ENCODE peak calls at places on chromosomes 2 and 18, in eight cellular contexts. J, Q, W, G, V, T, H and E are unnamed samples.

GRCh38 chr2:235908826-235909225 is 259.4 kb downstream of the GBX2 start:
- DNase-seq in V (no peak), J (no peak), T (no peak), G (no peak), W (no peak), H (peak; percentile 40), Q (no peak), E (no peak)

GRCh38 chr2:130263606-130264005 is 65.4 kb upstream of the TUBA3E start:
- DNase-seq in G (peak; percentile 59), H (no peak), Q (no peak), T (no peak), J (no peak), W (no peak), V (no peak), E (no peak)

GRCh38 chr2:20185176-20186022 is 39.5 kb downstream of the SDC1 start:
- DNase-seq in H (no peak), Q (peak; percentile 41), W (no peak), G (no peak), T (no peak), J (no peak), V (no peak), E (no peak)

GRCh38 chr2:72815655-72816268 is 10.1 kb downstream of the EXOC6B start:
- DNase-seq in T (no peak), W (no peak), G (no peak), Q (peak; percentile 86), H (no peak), J (no peak), V (peak; percentile 75), E (no peak)

GRCh38 chr2:52429740-52430139 is 1337.9 kb upstream of the CHAC2 start:
- DNase-seq in W (no peak), T (no peak), G (no peak), J (no peak), V (no peak), H (no peak), Q (no peak), E (no peak)

GRCh38 chr2:95353055-95353575 is 49.4 kb upstream of the FAHD2A start:
- DNase-seq in W (no peak), G (no peak), J (peak; percentile 25), Q (no peak), T (no peak), H (no peak), V (peak; percentile 17), E (no peak)

GRCh38 chr18:11673560-11673959 is 15.5 kb upstream of the GNAL start:
- DNase-seq in G (no peak), J (no peak), H (no peak), V (peak; percentile 12), T (no peak), Q (no peak), W (no peak), E (no peak)

GRCh38 chr2:1538663-1539062 is 125.4 kb downstream of the TPO start:
- DNase-seq in Q (peak; percentile 44), G (no peak), J (no peak), T (no peak), W (no peak), V (peak; percentile 77), H (no peak), E (no peak)

GRCh38 chr2:133497261-133497893 is 70.9 kb downstream of the NCKAP5 start:
- DNase-seq in H (no peak), T (no peak), G (no peak), Q (no peak), V (peak; percentile 35), J (no peak), W (no peak), E (no peak)

GRCh38 chr18:829432-829831 is 17.4 kb upstream of the YES1 start:
- DNase-seq in J (no peak), G (no peak), T (no peak), Q (no peak), V (no peak), H (no peak), W (no peak), E (no peak)

GRCh38 chr2:238505892-238506280 is 79.2 kb downstream of the ASB1 start:
- DNase-seq in V (no peak), H (no peak), T (no peak), G (no peak), Q (no peak), J (no peak), W (no peak), E (no peak)

GRCh38 chr2:64108842-64109241 is 35.4 kb downstream of the PELI1 start:
- DNase-seq in H (no peak), T (peak; percentile 24), G (no peak), J (no peak), Q (no peak), V (no peak), W (no peak), E (no peak)

GRCh38 chr2:45750484-45750883 is 99.0 kb downstream of the PRKCE start:
- DNase-seq in H (no peak), V (no peak), Q (no peak), J (no peak), T (no peak), G (no peak), W (no peak), E (no peak)

GRCh38 chr2:203999844-204000243 is 63.3 kb downstream of the ICOS start:
- DNase-seq in T (no peak), J (no peak), W (no peak), H (no peak), Q (no peak), G (no peak), V (no peak), E (no peak)

GRCh38 chr2:203998195-203998804 is 61.7 kb downstream of the ICOS start:
- DNase-seq in W (no peak), H (no peak), V (no peak), Q (peak; percentile 44), J (no peak), T (no peak), G (no peak), E (no peak)

GRCh38 chr2:203996692-203997091 is 60.1 kb downstream of the ICOS start:
- DNase-seq in H (no peak), G (no peak), V (no peak), W (no peak), T (no peak), J (no peak), Q (no peak), E (no peak)

GRCh38 chr2:203994735-203995134 is 58.2 kb downstream of the ICOS start:
- DNase-seq in V (no peak), W (no peak), H (no peak), J (no peak), Q (no peak), G (no peak), T (no peak), E (no peak)

DNA sequence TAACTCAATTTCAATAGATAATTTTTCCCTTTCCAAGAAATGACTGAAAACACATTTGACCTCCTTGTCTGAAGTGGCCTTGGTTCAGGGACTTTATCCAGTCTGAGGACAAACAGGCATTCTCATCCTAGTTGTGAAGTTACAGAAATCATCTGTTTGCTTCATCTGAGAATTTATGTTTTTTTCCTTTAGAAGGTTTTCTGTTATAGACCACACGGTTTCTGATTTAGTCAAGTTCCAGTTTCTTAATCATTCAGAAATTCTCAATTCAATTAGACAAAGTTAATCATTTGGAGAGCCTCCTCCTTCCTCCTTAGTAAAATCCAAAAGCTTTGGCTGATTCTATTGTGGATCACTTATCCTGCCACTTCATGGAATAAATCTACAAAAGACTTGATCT is 60.9 kb downstream of the ICOS start:
- DNase-seq in G (no peak), W (no peak), J (no peak), Q (no peak), H (no peak), T (no peak), V (no peak), E (no peak)
- TF ChIP-seq CTCF in G (no peak), W (no peak), J (no peak), Q (no peak), H (no peak), T (no peak), V (no peak), E (no peak)

DNA sequence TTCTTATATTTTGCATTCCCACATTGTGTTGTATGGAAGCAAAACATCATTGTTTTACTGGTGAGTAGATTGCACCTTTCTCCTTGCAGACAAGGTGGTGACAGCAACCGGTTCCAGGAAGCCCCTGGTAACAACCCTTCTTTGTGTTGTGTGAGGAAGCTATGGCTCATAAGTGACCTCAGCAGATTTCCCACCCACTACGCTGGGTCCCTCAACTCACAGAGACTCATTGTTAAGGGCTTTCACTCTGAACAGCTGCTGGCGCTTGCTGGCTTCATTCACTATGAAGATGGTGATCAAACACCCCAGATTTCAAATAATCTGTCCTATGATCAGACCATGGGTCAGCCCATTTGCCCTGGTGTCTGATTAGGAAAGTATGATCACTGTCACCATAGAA is 53.4 kb downstream of the WIPF1 start:
- DNase-seq in W (no peak), V (no peak), T (no peak), Q (no peak), J (no peak), H (no peak), G (no peak), E (no peak)
- TF ChIP-seq CTCF in W (no peak), V (no peak), T (no peak), Q (no peak), J (no peak), H (no peak), G (no peak), E (no peak)

GRCh38 chr2:217523246-217523645 is 479.5 kb downstream of the TNS1 start:
- DNase-seq in H (no peak), V (no peak), G (no peak), J (no peak), W (peak; percentile 53), Q (no peak), T (no peak), E (no peak)

GRCh38 chr2:217525076-217525475 is 477.7 kb downstream of the TNS1 start:
- DNase-seq in W (no peak), Q (no peak), V (no peak), G (no peak), H (no peak), J (no peak), T (no peak), E (no peak)

GRCh38 chr2:217530399-217531100 is 472.2 kb downstream of the TNS1 start:
- DNase-seq in V (no peak), J (no peak), T (no peak), G (no peak), Q (no peak), H (no peak), W (peak; percentile 17), E (no peak)

GRCh38 chr2:217529271-217529670 is 473.5 kb downstream of the TNS1 start:
- DNase-seq in J (no peak), Q (no peak), T (no peak), G (no peak), W (no peak), H (no peak), V (no peak), E (no peak)

GRCh38 chr2:217527586-217528202 is 475.1 kb downstream of the TNS1 start:
- DNase-seq in W (no peak), T (no peak), V (no peak), J (no peak), G (no peak), H (no peak), Q (peak; percentile 7), E (no peak)
- TF ChIP-seq CTCF in W (no peak), T (no peak), V (no peak), J (no peak), G (no peak), H (no peak), Q (no peak), E (no peak)

DNA sequence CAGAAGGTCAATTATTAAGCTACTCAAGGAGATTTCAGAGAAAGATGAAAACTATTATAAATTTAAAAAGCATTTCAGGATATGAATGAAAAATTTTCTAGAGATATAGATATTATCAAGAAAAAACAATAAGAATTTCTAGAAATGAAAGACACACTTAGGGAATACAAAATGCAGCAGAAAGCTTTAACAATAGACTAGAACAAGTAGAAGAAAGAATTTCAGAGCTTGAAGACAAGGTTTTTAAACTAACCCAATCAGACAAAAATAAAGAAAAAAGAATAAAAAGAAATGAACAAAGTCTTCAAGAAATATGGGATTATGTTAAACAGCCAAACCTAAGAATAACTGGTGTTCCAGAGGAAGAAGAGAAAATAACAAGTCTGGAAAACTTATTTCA is 34.4 kb downstream of the FLACC1 start:
- DNase-seq in T (no peak), Q (no peak), W (no peak), J (no peak), V (no peak), G (no peak), H (no peak), E (no peak)
- TF ChIP-seq CTCF in T (no peak), Q (no peak), W (no peak), J (no peak), V (no peak), G (no peak), H (no peak), E (no peak)